ENCODE peak calls at places on chromosomes 6 and 20, in four cellular contexts. One of them, this sample, is unnamed.

GRCh38 chr6:160420253-160420968 is 72.2 kb downstream of the SLC22A3 start:
- DNase-seq in OCI-M1: no peak
- DNase-seq in HT-29: no peak
- DNase-seq in NCI-H2029 treated with DMSO at 0.1 percent for 48 hours: no peak
- DNase-seq in this sample: no peak

GRCh38 chr6:137203256-137203655 is 15.9 kb downstream of the IFNGR1 start:
- DNase-seq in HT-29: no peak
- DNase-seq in NCI-H2029 treated with DMSO at 0.1 percent for 48 hours: no peak
- DNase-seq in OCI-M1: no peak
- DNase-seq in this sample: no peak

GRCh38 chr6:122014961-122015360 is 384.5 kb upstream of the HSF2 start:
- DNase-seq in HT-29: no peak
- DNase-seq in OCI-M1: no peak
- DNase-seq in NCI-H2029 treated with DMSO at 0.1 percent for 48 hours: no peak
- DNase-seq in this sample: no peak

GRCh38 chr6:24858154-24858801 is 59.6 kb upstream of the ARMH2 start:
- DNase-seq in OCI-M1: peak; percentile 92
- DNase-seq in HT-29: no peak
- DNase-seq in NCI-H2029 treated with DMSO at 0.1 percent for 48 hours: no peak
- DNase-seq in this sample: no peak

GRCh38 chr6:53464942-53465460 is 79.9 kb downstream of the GCLC start:
- DNase-seq in HT-29: no peak
- DNase-seq in OCI-M1: peak; percentile 53
- DNase-seq in NCI-H2029 treated with DMSO at 0.1 percent for 48 hours: peak; percentile 31
- DNase-seq in this sample: no peak

GRCh38 chr6:136225496-136225895 is 24.6 kb downstream of the MTFR2 start:
- DNase-seq in NCI-H2029 treated with DMSO at 0.1 percent for 48 hours: no peak
- DNase-seq in OCI-M1: peak; percentile 49
- DNase-seq in HT-29: no peak
- DNase-seq in this sample: peak; percentile 3

GRCh38 chr6:170011233-170012142 is 260.1 kb downstream of the ERMARD start:
- DNase-seq in OCI-M1: peak; percentile 18
- DNase-seq in NCI-H2029 treated with DMSO at 0.1 percent for 48 hours: no peak
- DNase-seq in HT-29: no peak
- DNase-seq in this sample: no peak

GRCh38 chr6:87747646-87748045 is 45.6 kb upstream of the AKIRIN2 start:
- DNase-seq in NCI-H2029 treated with DMSO at 0.1 percent for 48 hours: no peak
- DNase-seq in HT-29: no peak
- DNase-seq in OCI-M1: peak; percentile 32
- DNase-seq in this sample: no peak

GRCh38 chr20:35610833-35611427 is 4.7 kb upstream of the SPAG4 start:
- DNase-seq in NCI-H2029 treated with DMSO at 0.1 percent for 48 hours: no peak
- DNase-seq in HT-29: peak; percentile 25
- DNase-seq in OCI-M1: no peak
- DNase-seq in this sample: no peak